ENCODE peak calls at places on chromosomes 7 and 10, in eight cellular contexts. M, B, H, Z, F, R, I and E are unnamed samples.

GRCh38 chr10:120804020-120804419 is 47.1 kb upstream of the WDR11 start:
- DNase-seq in I (no peak), H (no peak), Z (no peak), F (no peak), B (no peak), R (no peak), M (no peak), E (peak; percentile 10)

GRCh38 chr10:77030408-77030717 is 607.2 kb downstream of the KCNMA1 start:
- DNase-seq in I (no peak), Z (no peak), M (no peak), R (no peak), F (no peak), H (no peak), B (no peak), E (no peak)

GRCh38 chr10:124943301-124944092 is 1.6 kb downstream of the ZRANB1 start:
- DNase-seq in R (no peak), M (peak; percentile 7), Z (no peak), F (no peak), I (no peak), H (no peak), B (no peak), E (no peak)

GRCh38 chr7:143147070-143147469 is 15.2 kb downstream of the PIP start:
- DNase-seq in H (no peak), R (no peak), F (no peak), Z (no peak), I (no peak), B (no peak), M (no peak), E (no peak)

GRCh38 chr10:11335167-11335652 is 276.2 kb downstream of the USP6NL start:
- DNase-seq in B (no peak), R (peak; percentile 16), F (no peak), M (no peak), I (no peak), H (no peak), Z (no peak), E (peak; percentile 18)

GRCh38 chr7:77538186-77538907 is 1.3 kb downstream of the PTPN12 start:
- DNase-seq in H (peak; percentile 65), M (peak; percentile 90), Z (peak; percentile 95), F (peak; percentile 88), R (peak; percentile 83), I (no peak), B (peak; percentile 92), E (peak; percentile 89)

GRCh38 chr10:102432162-102432950 is at the start of gene CUEDC2:
- DNase-seq in R (peak; percentile 89), H (peak; percentile 90), F (peak; percentile 89), M (peak; percentile 98), B (peak; percentile 97), Z (peak; percentile 97), I (peak; percentile 88), E (peak; percentile 98)

GRCh38 chr7:137578541-137578940 is 235.0 kb upstream of the PTN start:
- DNase-seq in M (no peak), B (no peak), H (no peak), Z (peak; percentile 17), F (no peak), R (no peak), I (no peak), E (no peak)

GRCh38 chr7:93226310-93226709 is at the start of gene HEPACAM2:
- DNase-seq in M (no peak), Z (no peak), H (no peak), B (no peak), I (no peak), R (no peak), F (no peak), E (no peak)

GRCh38 chr7:93231264-93231663 is 902 bp upstream of the VPS50 start:
- DNase-seq in I (no peak), M (no peak), R (no peak), F (no peak), B (no peak), H (no peak), Z (no peak), E (peak; percentile 55)

GRCh38 chr7:93228302-93228701 is 2.0 kb upstream of the HEPACAM2 start:
- DNase-seq in H (no peak), B (peak; percentile 38), R (peak; percentile 71), I (peak; percentile 31), Z (peak; percentile 67), M (peak; percentile 50), F (peak; percentile 56), E (peak; percentile 75)

GRCh38 chr7:93232673-93233018 is 480 bp downstream of the VPS50 start:
- DNase-seq in B (peak; percentile 14), R (peak; percentile 30), I (no peak), Z (no peak), F (no peak), H (no peak), M (no peak), E (peak; percentile 41)

DNA sequence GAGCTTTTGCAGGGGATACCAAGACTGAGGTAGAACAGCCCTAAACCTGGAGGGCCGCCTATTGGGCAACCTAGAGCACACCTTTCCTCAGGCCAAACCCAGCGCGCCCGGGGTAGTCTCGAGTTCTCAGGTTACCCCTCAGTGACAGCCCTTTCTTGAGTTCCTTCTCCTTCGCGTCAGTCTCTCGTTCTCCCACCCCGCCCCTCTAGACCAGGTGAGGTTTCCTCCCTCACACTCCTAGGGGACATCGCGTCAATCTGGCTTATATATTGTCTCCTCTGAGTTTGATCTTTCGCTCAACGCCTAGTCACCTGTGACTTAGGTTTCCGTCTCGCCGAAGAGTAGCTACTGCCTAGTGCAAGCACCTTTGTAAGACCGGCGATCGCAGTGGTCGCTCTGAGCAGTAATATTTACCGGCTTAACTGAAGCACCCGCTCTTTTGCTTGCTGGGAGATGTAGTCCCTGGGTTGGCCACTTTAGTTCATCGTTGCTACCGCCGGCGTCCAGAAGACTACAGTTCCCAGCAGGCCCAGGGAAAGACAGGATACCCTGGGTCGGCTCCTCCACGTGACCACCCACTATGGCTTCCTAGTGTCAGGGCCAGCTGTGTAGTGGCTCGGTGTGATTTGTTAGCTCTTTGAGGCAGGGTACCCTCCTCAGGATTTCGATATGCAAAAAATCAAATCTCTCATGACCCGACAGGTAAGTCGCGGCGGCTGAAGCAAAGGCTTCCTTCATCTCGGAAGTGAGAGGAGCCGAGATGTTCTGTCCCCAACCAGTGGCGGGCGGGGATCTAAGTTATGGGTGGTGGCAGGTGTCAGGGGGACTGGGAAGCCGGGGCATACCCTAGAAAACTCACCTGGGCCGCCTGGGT is at the start of gene VPS50:
- DNase-seq in R (peak; percentile 95), F (peak; percentile 95), H (peak; percentile 84), M (peak; percentile 95), Z (peak; percentile 99), B (peak; percentile 93), I (peak; percentile 92), E (peak; percentile 97)
- TF ChIP-seq POLR2A in R (peak; percentile 89), F (peak; percentile 81), H (peak; percentile 36), M (peak; percentile 54), Z (peak; percentile 35), B (peak; percentile 36), I (peak; percentile 73), E (peak; percentile 59)

GRCh38 chr10:34191399-34191798 is 623.7 kb downstream of the PARD3 start:
- DNase-seq in M (no peak), Z (no peak), F (no peak), I (no peak), B (no peak), R (no peak), H (no peak), E (no peak)
- TF ChIP-seq MAX in M (no peak), Z (no peak), F (no peak), I (no peak), B (no peak), R (no peak), H (no peak), E (no peak)

GRCh38 chr10:43395571-43396060 is 13.4 kb downstream of the HNRNPF start:
- DNase-seq in H (no peak), R (no peak), I (no peak), F (no peak), M (no peak), B (no peak), Z (peak; percentile 33), E (no peak)

GRCh38 chr10:43398939-43399871 is 9.8 kb downstream of the HNRNPF start:
- DNase-seq in R (no peak), Z (no peak), I (no peak), M (no peak), H (no peak), B (no peak), F (peak; percentile 79), E (peak; percentile 71)

GRCh38 chr10:43394868-43395267 is 14.1 kb downstream of the HNRNPF start:
- DNase-seq in F (no peak), M (no peak), Z (no peak), B (no peak), I (no peak), H (no peak), R (no peak), E (no peak)

GRCh38 chr10:43396061-43396927 is 12.7 kb downstream of the HNRNPF start:
- DNase-seq in R (peak; percentile 97), M (no peak), F (peak; percentile 79), I (no peak), H (no peak), B (peak; percentile 78), Z (peak; percentile 67), E (peak; percentile 87)

DNA sequence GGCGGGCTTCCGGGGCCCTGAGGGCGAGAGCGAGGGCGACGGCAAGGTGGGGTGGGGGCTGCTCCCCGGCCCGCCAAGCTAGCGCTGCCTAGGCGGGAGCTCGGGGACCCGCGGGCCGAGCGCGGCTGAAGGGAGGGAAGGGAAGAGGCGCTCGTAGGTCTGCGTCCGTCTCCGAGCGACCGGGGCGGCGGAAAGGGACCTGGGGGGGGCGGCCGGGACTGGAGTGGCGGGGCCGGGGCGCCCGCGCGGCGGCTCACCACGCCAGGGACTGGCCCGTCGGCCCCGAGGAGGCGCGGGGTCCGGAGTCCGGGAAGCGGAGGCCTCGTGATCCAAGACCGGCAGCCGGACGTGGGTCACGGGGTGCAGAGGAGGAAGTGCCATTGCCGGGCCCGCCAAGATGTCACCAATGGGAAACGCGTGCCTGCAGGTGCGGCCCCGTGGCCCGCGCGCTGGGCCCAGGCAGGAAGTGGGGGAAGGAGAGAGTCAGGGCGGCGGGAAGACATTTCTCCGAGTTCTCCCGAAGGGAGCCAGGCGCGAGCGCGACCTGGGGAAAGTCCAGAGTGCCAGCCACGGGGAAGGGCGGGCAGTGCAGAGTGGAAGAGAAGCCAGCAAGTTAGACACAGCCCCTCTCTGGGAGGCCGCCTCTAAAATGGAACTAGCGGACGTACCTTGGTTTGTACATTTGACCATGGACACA is 11.9 kb downstream of the HNRNPF start:
- DNase-seq in R (peak; percentile 91), H (no peak), M (peak; percentile 76), Z (peak; percentile 84), F (peak; percentile 92), I (no peak), B (peak; percentile 91), E (peak; percentile 95)
- TF ChIP-seq POLR2A in R (peak; percentile 91), H (no peak), M (no peak), Z (peak; percentile 13), F (peak; percentile 54), I (peak; percentile 82), B (peak; percentile 19), E (peak; percentile 35)

GRCh38 chr10:31061941-31062340 is 30.3 kb upstream of the ZNF438 start:
- DNase-seq in B (no peak), H (no peak), Z (no peak), I (no peak), M (no peak), R (no peak), F (no peak), E (no peak)

GRCh38 chr10:31055573-31056251 is 24.0 kb upstream of the ZNF438 start:
- DNase-seq in F (no peak), Z (no peak), M (no peak), H (no peak), I (no peak), R (no peak), B (no peak), E (no peak)

GRCh38 chr10:31063839-31064238 is 32.2 kb upstream of the ZNF438 start:
- DNase-seq in Z (no peak), B (no peak), R (no peak), M (no peak), I (no peak), H (no peak), F (no peak), E (no peak)

GRCh38 chr10:31062856-31063255 is 31.2 kb upstream of the ZNF438 start:
- DNase-seq in Z (no peak), R (no peak), I (no peak), F (no peak), H (no peak), M (no peak), B (no peak), E (no peak)

DNA sequence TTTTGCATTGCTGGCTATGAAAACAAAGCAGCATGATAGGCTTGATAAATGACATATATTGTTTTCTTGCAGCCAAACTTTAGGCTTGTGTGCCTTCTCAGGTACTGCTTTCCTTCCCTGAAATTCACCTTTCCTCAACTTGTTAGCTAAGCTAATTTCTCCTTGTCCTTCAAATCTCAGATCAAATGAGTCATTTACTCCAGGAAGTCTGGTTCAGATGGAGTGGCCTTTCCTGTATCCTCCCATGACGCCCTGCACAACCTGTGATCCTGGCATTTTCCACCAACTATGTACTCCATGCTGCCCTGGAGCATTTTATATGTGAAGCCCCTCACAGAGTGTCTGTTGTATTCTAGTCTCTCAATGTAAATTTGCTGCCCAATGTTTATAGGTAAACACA is 27.7 kb upstream of the ZNF438 start:
- DNase-seq in F (no peak), Z (peak; percentile 76), M (peak; percentile 21), R (no peak), B (no peak), I (no peak), H (no peak), E (no peak)
- TF ChIP-seq MAX in F (no peak), Z (no peak), M (peak; percentile 28), R (no peak), B (no peak), I (no peak), H (no peak), E (no peak)